ENCODE peak calls at places on chromosomes 4 and X, in seven cellular contexts. M is stimulated activated CD8-positive, alpha-beta memory T cell treated with anti-CD3 and anti-CD28 coated beads, Interleukin-2, amount 100 ng/mL, for 1 hour; L is putamen; Y is stimulated activated CD4-positive, alpha-beta T cell treated with anti-CD3 and anti-CD28 coated beads, Interleukin-4, amount 100 ng/mL, for 24 hours; U is activated B cell treated with CpG ODN at 0.5 μM for 24 hours; G is cardiac muscle cell; W is fibroblast of pulmonary artery. E is an unnamed sample.

GRCh38 chrX:14476169-14476568 is 53.2 kb upstream of the GLRA2 start:
- DNase-seq in Y (no peak), M (no peak), G (no peak), L (no peak), W (no peak), U (no peak), E (no peak)

GRCh38 chr4:186807131-186807530 is 83.5 kb upstream of the FAT1 start:
- DNase-seq in M (no peak), G (no peak), Y (no peak), L (no peak), U (no peak), W (no peak), E (no peak)

GRCh38 chrX:18119856-18120255 is 100.8 kb downstream of the BEND2 start:
- DNase-seq in U (no peak), G (no peak), W (no peak), M (no peak), Y (no peak), L (no peak), E (peak)

GRCh38 chr4:122553432-122553831 is 67.4 kb downstream of the IL21 start:
- DNase-seq in Y (no peak), W (no peak), U (no peak), G (no peak), L (no peak), M (no peak), E (no peak)

GRCh38 chr4:136484996-136485395 is 1047.3 kb downstream of the PCDH18 start:
- DNase-seq in U (no peak), G (no peak), M (no peak), L (no peak), Y (no peak), W (peak), E (no peak)

GRCh38 chr4:6252051-6252450 is 17.6 kb upstream of the WFS1 start:
- DNase-seq in G (no peak), Y (no peak), L (peak), M (no peak), U (no peak), W (no peak), E (no peak)

GRCh38 chr4:165198329-165198728 is 9.0 kb upstream of the KLHL2 start:
- DNase-seq in Y (no peak), G (no peak), U (no peak), M (no peak), L (no peak), W (no peak), E (no peak)

GRCh38 chr4:168095776-168096443 is 3.6 kb downstream of the ANXA10 start:
- DNase-seq in W (no peak), U (no peak), M (no peak), Y (no peak), G (no peak), L (no peak), E (no peak)

GRCh38 chrX:151988706-151989299 is 14.3 kb upstream of the GABRE start:
- DNase-seq in Y (no peak), M (no peak), W (no peak), G (no peak), L (no peak), U (no peak), E (no peak)

GRCh38 chr4:41598580-41598979 is 60.6 kb downstream of the LIMCH1 start:
- DNase-seq in U (no peak), G (no peak), W (no peak), L (no peak), M (no peak), Y (no peak), E (no peak)

GRCh38 chr4:654871-655734 is 19.0 kb downstream of the ATP5ME start:
- DNase-seq in M (no peak), Y (no peak), G (no peak), L (peak), U (no peak), W (no peak), E (no peak)

GRCh38 chr4:88360256-88360655 is 18.4 kb upstream of the HERC6 start:
- DNase-seq in L (no peak), G (no peak), U (no peak), W (no peak), M (no peak), Y (no peak), E (no peak)